ENCODE peak calls at places on chromosomes 12 and 14, in four cellular contexts. S is neural progenitor cell; X is CD8-positive, alpha-beta T cell; R is tibial nerve. L is an unnamed sample. For H3K4me1, the result is how much of the 10 kb centered on the place peaks cover.

GRCh38 chr12:53053223-53054111 is 3.6 kb downstream of the TNS2 start:
- DNase-seq in S (peak), X (peak), R (no peak), L (peak)

GRCh38 chr14:39145266-39145966 is 24.7 kb downstream of the TRAPPC6B start:
- DNase-seq in S (no peak), X (no peak), R (no peak), L (no peak)

GRCh38 chr14:76500480-76500879 is 124.5 kb downstream of the ESRRB start:
- DNase-seq in S (no peak), X (no peak), R (no peak), L (no peak)

GRCh38 chr12:67539946-67540345 is 108.6 kb upstream of the DYRK2 start:
- DNase-seq in S (no peak), X (no peak), R (no peak), L (no peak)

GRCh38 chr14:53715390-53715730 is 241.3 kb downstream of the BMP4 start:
- DNase-seq in S (no peak), X (no peak), R (no peak), L (peak)

GRCh38 chr14:64232095-64232830 is 61.9 kb downstream of the ESR2 start:
- DNase-seq in S (no peak), X (no peak), R (no peak), L (no peak)

GRCh38 chr14:56120091-56120632 is 2.0 kb downstream of the PELI2 start:
- DNase-seq in S (peak), X (no peak), R (peak), L (peak)

GRCh38 chr12:89948266-89949175 is 239.9 kb upstream of the ATP2B1 start:
- DNase-seq in S (no peak), X (no peak), R (no peak), L (no peak)

GRCh38 chr12:59383426-59383822 is 212.4 kb upstream of the SLC16A7 start:
- DNase-seq in S (no peak), X (no peak), R (no peak), L (peak)

GRCh38 chr12:61250303-61250702 is 1009.9 kb upstream of the USP15 start:
- DNase-seq in S (no peak), X (no peak), R (no peak), L (no peak)

GRCh38 chr12:58919271-58920101 is 818 bp downstream of the LRIG3 start:
- DNase-seq in S (peak), X (no peak), R (peak), L (peak)

GRCh38 chr12:130044991-130045621 is 117.2 kb upstream of the FZD10 start:
- DNase-seq in S (peak), X (no peak), R (no peak), L (peak)

GRCh38 chr12:117599849-117600248 is 238.4 kb upstream of the NOS1 start:
- DNase-seq in S (no peak), X (no peak), R (no peak), L (no peak)

GRCh38 chr12:46209165-46209564 is 59.7 kb downstream of the SLC38A1 start:
- DNase-seq in S (no peak), X (no peak), R (no peak), L (no peak)

GRCh38 chr12:16766736-16767135 is 160.8 kb upstream of the LMO3 start:
- DNase-seq in S (peak), X (no peak), R (no peak), L (no peak)

GRCh38 chr14:58884442-58884841 is 246.7 kb downstream of the DACT1 start:
- DNase-seq in S (no peak), X (no peak), R (no peak), L (no peak)

GRCh38 chr12:51307655-51308593 is 16.1 kb downstream of the BIN2 start:
- DNase-seq in S (no peak), X (no peak), R (no peak), L (no peak)

GRCh38 chr12:67651380-67651695 is 2.8 kb downstream of the DYRK2 start:
- DNase-seq in S (peak), X (no peak), R (no peak), L (peak)

GRCh38 chr12:111444706-111445310 is 39.1 kb downstream of the SH2B3 start:
- DNase-seq in S (peak), X (peak), R (peak), L (peak)
- H3K4me1 ChIP-seq in S (under half), X (under half), R (under half), L (under half)

GRCh38 chr14:92325835-92326234 is 2.9 kb downstream of the SLC24A4 start:
- DNase-seq in S (no peak), X (no peak), R (no peak), L (no peak)
- TF ChIP-seq CTCF in S (peak), X (no peak), R (no peak), L (no peak)

GRCh38 chr14:89600029-89600428 is 183.0 kb upstream of the FOXN3 start:
- DNase-seq in S (no peak), X (no peak), R (no peak), L (no peak)
- H3K4me3 ChIP-seq in S (no peak), X (no peak), R (no peak), L (no peak)

GRCh38 chr12:48024735-48025134 is 20.5 kb upstream of the COL2A1 start:
- DNase-seq in S (no peak), X (no peak), R (no peak), L (no peak)

GRCh38 chr12:48028541-48029400 is 24.5 kb upstream of the COL2A1 start:
- DNase-seq in S (no peak), X (no peak), R (no peak), L (no peak)

GRCh38 chr12:48027183-48028002 is 23.1 kb upstream of the COL2A1 start:
- DNase-seq in S (peak), X (no peak), R (no peak), L (no peak)

GRCh38 chr12:48025281-48025680 is 21.0 kb upstream of the COL2A1 start:
- DNase-seq in S (no peak), X (no peak), R (no peak), L (no peak)

GRCh38 chr12:48026081-48026827 is 22.0 kb upstream of the COL2A1 start:
- DNase-seq in S (no peak), X (no peak), R (no peak), L (no peak)
- H3K4me1 ChIP-seq in S (half or more), X (under half), R (under half), L (half or more)

GRCh38 chr12:43347026-43347425 is 205.0 kb downstream of the ADAMTS20 start:
- DNase-seq in S (no peak), X (no peak), R (no peak), L (no peak)

GRCh38 chr12:43352001-43352400 is 200.0 kb downstream of the ADAMTS20 start:
- DNase-seq in S (no peak), X (no peak), R (no peak), L (no peak)

GRCh38 chr12:43348221-43348620 is 203.8 kb downstream of the ADAMTS20 start:
- DNase-seq in S (no peak), X (no peak), R (no peak), L (no peak)

GRCh38 chr12:43345023-43345422 is 207.0 kb downstream of the ADAMTS20 start:
- DNase-seq in S (no peak), X (no peak), R (no peak), L (no peak)

DNA sequence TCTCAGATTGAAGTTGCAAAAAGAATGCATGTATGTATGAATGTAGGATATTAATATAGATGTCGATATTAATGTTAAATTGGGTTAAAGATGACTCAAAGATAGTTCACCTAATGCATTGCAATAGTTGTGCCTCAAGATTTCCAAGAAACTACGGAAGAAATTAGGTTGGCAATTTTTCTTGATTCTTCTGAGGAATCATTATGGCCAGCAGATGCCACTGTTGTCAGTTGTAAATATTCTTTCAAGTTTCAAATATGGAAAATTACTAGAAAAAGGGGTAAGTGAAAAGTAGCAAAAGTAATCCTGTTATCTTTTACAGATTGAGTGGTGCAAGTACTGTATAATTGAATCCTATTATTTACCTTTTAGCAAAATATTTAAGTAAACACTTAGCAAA is 202.1 kb downstream of the ADAMTS20 start:
- DNase-seq in S (no peak), X (no peak), R (no peak), L (no peak)
- TF ChIP-seq CTCF in S (peak), X (no peak), R (peak), L (peak)

GRCh38 chr12:99135376-99135775 is 490.3 kb downstream of the APAF1 start:
- DNase-seq in S (no peak), X (no peak), R (no peak), L (no peak)

GRCh38 chr12:99131761-99132199 is 486.7 kb downstream of the APAF1 start:
- DNase-seq in S (peak), X (no peak), R (no peak), L (peak)

GRCh38 chr12:99128246-99128645 is 483.2 kb downstream of the APAF1 start:
- DNase-seq in S (no peak), X (no peak), R (no peak), L (no peak)

GRCh38 chr12:99130808-99131538 is 485.9 kb downstream of the APAF1 start:
- DNase-seq in S (no peak), X (no peak), R (no peak), L (peak)
- H3K4me3 ChIP-seq in S (no peak), X (no peak), R (no peak), L (no peak)

DNA sequence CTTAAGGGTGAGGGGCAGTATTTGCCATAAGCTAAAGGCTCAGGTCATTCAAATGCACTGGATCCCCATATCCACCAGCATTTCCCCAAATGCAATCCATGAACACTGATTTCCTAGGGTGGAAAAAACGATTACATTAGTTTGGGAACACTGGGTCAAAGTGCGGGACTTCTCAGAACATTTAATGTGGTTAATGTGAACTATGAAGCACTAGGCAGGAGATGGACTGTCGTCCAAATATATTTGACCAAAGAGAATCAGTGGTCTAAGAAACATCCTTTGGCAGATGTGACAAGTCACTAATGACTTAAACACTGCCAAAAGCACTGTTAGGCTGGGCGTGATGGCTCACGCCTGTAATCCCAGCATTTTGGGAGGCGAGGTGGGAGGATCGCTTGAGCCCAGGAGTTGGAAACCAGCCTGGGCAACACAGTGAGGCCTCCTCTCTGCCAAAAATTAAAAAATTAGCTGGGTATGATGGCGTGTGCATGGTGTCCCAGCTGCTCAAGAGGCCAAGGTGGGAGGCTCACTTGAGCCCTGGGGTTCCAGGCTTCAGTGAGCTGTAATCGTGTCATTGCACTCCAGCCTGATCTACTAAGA is 205.4 kb downstream of the CALM1 start:
- DNase-seq in S (no peak), X (no peak), R (no peak), L (no peak)
- H3K4me1 ChIP-seq in S (under half), X (under half), R (under half), L (under half)

L was measured in cardiac muscle cell.